ENCODE peak calls at places on chromosome 17, in seven cellular contexts. Q, X, D, L, J, R and E are unnamed samples.

GRCh38 chr17:41620583-41621434 is 3.6 kb downstream of the KRT17 start:
- DNase-seq in D (no peak), L (no peak), Q (no peak), X (no peak), R (no peak), J (no peak), E (no peak)

GRCh38 chr17:1438593-1439083 is 17.4 kb downstream of the CRK start:
- DNase-seq in D (no peak), J (no peak), Q (peak; percentile 56), R (no peak), L (no peak), X (no peak), E (no peak)

GRCh38 chr17:36072431-36073121 is 8.5 kb downstream of the CCL18 start:
- DNase-seq in X (peak; percentile 62), D (peak; percentile 24), J (peak; percentile 88), L (peak; percentile 69), R (peak; percentile 52), Q (peak; percentile 78), E (peak; percentile 48)

GRCh38 chr17:57968456-57968855 is 13.2 kb upstream of the CUEDC1 start:
- DNase-seq in J (no peak), L (no peak), D (no peak), Q (no peak), R (no peak), X (no peak), E (no peak)

GRCh38 chr17:37045271-37045946 is 96.7 kb downstream of the AATF start:
- DNase-seq in L (no peak), Q (no peak), J (peak; percentile 45), D (no peak), X (no peak), R (no peak), E (no peak)

GRCh38 chr17:78962345-78962983 is 17.3 kb downstream of the LGALS3BP start:
- DNase-seq in D (peak; percentile 81), J (no peak), X (peak; percentile 39), R (peak; percentile 96), Q (no peak), L (no peak), E (no peak)

GRCh38 chr17:10144976-10145375 is 53.4 kb downstream of the GAS7 start:
- DNase-seq in R (no peak), J (no peak), X (no peak), Q (no peak), D (no peak), L (no peak), E (no peak)

GRCh38 chr17:47745037-47745380 is 12.0 kb downstream of the TBX21 start:
- DNase-seq in L (no peak), J (no peak), X (no peak), R (no peak), D (no peak), Q (peak; percentile 52), E (no peak)

GRCh38 chr17:38906429-38907172 is 18.8 kb upstream of the LASP1NB start:
- DNase-seq in D (no peak), X (no peak), Q (no peak), R (no peak), L (no peak), J (no peak), E (no peak)

GRCh38 chr17:59714255-59714654 is 6.8 kb downstream of the VMP1 start:
- DNase-seq in D (no peak), X (no peak), J (no peak), L (no peak), R (no peak), Q (no peak), E (no peak)

GRCh38 chr17:59712856-59713255 is 5.4 kb downstream of the VMP1 start:
- DNase-seq in Q (no peak), J (no peak), L (no peak), D (no peak), R (no peak), X (no peak), E (no peak)

GRCh38 chr17:59719526-59719925 is 12.1 kb downstream of the VMP1 start:
- DNase-seq in D (no peak), Q (no peak), L (no peak), R (no peak), J (no peak), X (no peak), E (no peak)

GRCh38 chr17:59711936-59712335 is 4.5 kb downstream of the VMP1 start:
- DNase-seq in D (no peak), R (no peak), J (no peak), Q (no peak), L (no peak), X (no peak), E (no peak)

DNA sequence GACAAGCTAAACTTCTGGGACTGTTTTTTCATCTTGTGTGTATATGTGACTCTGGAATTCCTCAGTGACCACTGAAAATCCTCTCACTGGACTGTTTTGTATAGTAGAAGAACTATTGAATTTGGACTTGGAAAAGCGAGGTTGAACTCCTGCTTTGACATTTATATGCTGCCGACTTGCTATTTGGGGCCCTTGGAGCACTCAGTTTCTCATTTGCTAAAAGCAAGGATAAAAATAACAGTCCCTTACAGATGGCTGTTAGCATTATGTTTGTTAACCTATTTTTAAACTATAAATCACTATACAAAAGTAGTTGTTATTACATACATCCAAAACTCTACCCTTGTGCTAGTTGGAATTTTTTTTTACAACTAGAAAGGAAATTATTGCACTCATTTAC is 9.0 kb downstream of the VMP1 start:
- DNase-seq in X (no peak), J (no peak), L (no peak), Q (no peak), R (no peak), D (no peak), E (no peak)
- H3K9ac ChIP-seq in X (no peak overlapping the region), J (no peak overlapping the region), L (no peak overlapping the region), Q (no peak overlapping the region), R (no peak overlapping the region), D (no peak overlapping the region), E (no peak overlapping the region)

GRCh38 chr17:81406117-81406953 is 11.1 kb downstream of the BAHCC1 start:
- DNase-seq in J (no peak), X (peak; percentile 81), D (no peak), Q (no peak), R (no peak), L (no peak), E (no peak)
- H3K4me3 ChIP-seq in J (no peak overlapping the region), X (no peak overlapping the region), D (no peak overlapping the region), Q (no peak overlapping the region), R (no peak overlapping the region), L (no peak overlapping the region), E (no peak overlapping the region)

DNA sequence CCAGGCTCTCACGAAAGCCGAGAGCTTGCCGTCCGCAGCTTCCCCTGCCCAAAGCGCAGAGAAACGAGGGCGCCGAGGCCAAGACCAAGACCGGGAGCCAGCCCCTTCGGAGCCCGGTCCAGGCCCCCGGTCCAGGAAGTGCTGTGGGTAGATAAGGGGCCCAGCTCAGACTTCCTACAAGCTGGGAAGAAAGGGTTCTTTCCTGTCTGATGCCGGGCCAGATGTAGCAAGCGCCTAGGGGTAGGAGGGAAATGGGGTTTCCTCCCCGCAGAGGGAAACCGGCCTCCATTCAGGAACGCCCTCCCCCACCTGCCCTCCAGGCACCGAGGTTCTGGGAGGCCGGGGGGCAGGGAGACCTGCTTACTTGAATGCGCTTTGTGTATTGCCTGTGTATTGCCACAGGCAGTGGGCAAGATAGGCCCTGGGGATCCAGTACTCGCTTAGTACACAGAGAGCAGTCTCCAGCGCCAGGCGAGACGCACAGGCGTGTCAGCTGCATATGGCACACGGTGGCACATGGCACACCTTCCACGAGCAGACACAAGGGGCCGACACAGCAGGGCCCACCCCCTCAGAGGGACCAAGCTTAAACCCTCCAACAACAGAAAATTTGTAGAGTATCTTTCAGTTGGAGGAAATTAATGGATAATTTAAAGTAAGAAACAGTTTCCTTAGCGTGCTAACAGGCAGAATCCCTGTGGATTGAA is 1.0 kb upstream of the CYB561 start:
- DNase-seq in L (no peak), X (peak; percentile 71), Q (peak; percentile 77), J (peak; percentile 82), R (no peak), D (no peak), E (peak; percentile 32)
- TF ChIP-seq YY1 in L (peak; percentile 19), X (no peak), Q (no peak), J (no peak), R (no peak), D (no peak), E (no peak)

GRCh38 chr17:34305061-34305460 is 14.2 kb upstream of the CCL8 start:
- DNase-seq in Q (no peak), D (no peak), L (no peak), X (no peak), R (no peak), J (no peak), E (no peak)
- H3K9ac ChIP-seq in Q (no peak overlapping the region), D (no peak overlapping the region), L (no peak overlapping the region), X (no peak overlapping the region), R (no peak overlapping the region), J (no peak overlapping the region), E (no peak overlapping the region)

GRCh38 chr17:7444682-7445010 is 215 bp upstream of the CHRNB1 start:
- DNase-seq in R (no peak), D (no peak), Q (no peak), X (no peak), L (no peak), J (no peak), E (no peak)
- H3K4me3 ChIP-seq in R (peak overlapping the region; percentile 62), D (peak overlapping the region; percentile 54), Q (no peak overlapping the region), X (no peak overlapping the region), L (no peak overlapping the region), J (peak overlapping the region; percentile 66), E (no peak overlapping the region)

GRCh38 chr17:63406689-63407330 is 39.3 kb downstream of the CYB561 start:
- DNase-seq in X (peak; percentile 82), J (peak; percentile 67), R (peak; percentile 92), L (peak; percentile 40), Q (peak; percentile 93), D (peak; percentile 93), E (peak; percentile 85)

GRCh38 chr17:63402808-63403207 is 43.3 kb downstream of the CYB561 start:
- DNase-seq in L (no peak), R (no peak), Q (no peak), X (no peak), J (no peak), D (no peak), E (no peak)

GRCh38 chr17:63405020-63405419 is 41.1 kb downstream of the CYB561 start:
- DNase-seq in L (no peak), Q (no peak), J (no peak), R (no peak), X (no peak), D (no peak), E (no peak)

GRCh38 chr17:63407741-63408330 is 38.3 kb downstream of the CYB561 start:
- DNase-seq in R (no peak), X (no peak), L (no peak), D (no peak), J (no peak), Q (no peak), E (no peak)

DNA sequence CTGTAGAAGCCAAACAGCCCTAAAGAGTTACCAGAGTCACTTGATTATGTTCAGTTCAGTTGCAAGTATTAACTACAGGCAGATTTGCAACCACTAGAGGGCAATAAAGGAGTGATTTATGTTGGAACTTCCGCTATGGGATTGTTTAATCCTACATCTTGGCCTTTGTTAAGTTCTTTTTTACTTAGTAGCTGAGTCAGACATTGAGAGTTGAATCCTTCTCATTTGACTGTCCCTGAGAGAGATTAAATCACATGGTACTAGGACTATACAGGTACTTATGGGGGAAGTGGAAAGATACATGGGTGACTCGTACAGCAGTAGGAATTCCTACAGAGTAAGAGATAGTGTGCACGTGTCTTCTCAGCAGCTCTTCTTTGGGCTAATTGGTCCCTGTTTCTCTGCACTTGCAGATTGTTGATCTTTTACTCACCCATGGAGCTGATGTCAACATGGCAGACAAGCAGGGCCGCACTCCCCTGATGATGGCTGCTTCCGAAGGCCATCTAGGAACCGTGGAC is 40.3 kb downstream of the CYB561 start:
- DNase-seq in J (no peak), X (peak; percentile 54), D (peak; percentile 62), Q (peak; percentile 73), R (peak; percentile 67), L (no peak), E (peak; percentile 22)
- TF ChIP-seq YY1 in J (no peak), X (peak; percentile 45), D (no peak), Q (no peak), R (no peak), L (no peak), E (no peak)